ENCODE peak calls at places on chromosomes 7 and 10, in eight cellular contexts. L, M, X, Y, K, H, W and E are unnamed samples.

GRCh38 chr10:127102176-127102575 is 94.2 kb downstream of the INSYN2A start:
- DNase-seq in H (no peak), X (no peak), Y (no peak), K (no peak), M (no peak), W (no peak), L (no peak), E (no peak)

GRCh38 chr10:90945496-90946070 is 24.7 kb upstream of the ANKRD1 start:
- DNase-seq in W (no peak), L (peak; percentile 28), K (no peak), Y (no peak), H (no peak), X (no peak), M (no peak), E (no peak)

GRCh38 chr10:98115388-98115787 is 19.1 kb upstream of the R3HCC1L start:
- DNase-seq in M (no peak), K (no peak), X (no peak), H (no peak), W (no peak), L (no peak), Y (no peak), E (no peak)

GRCh38 chr10:43390791-43391190 is 18.2 kb downstream of the HNRNPF start:
- DNase-seq in H (no peak), L (peak; percentile 61), M (no peak), X (peak; percentile 50), W (no peak), K (no peak), Y (no peak), E (no peak)

GRCh38 chr10:5416981-5417380 is 4.6 kb downstream of the NET1 start:
- DNase-seq in M (no peak), H (no peak), Y (no peak), K (no peak), W (no peak), L (no peak), X (no peak), E (no peak)

GRCh38 chr7:124908258-124908657 is 21.4 kb downstream of the POT1 start:
- DNase-seq in H (no peak), M (no peak), X (no peak), Y (no peak), L (no peak), K (no peak), W (no peak), E (no peak)

GRCh38 chr7:4711634-4712033 is 29.5 kb downstream of the FOXK1 start:
- DNase-seq in H (no peak), L (no peak), X (no peak), K (no peak), W (no peak), Y (no peak), M (no peak), E (no peak)

GRCh38 chr10:114526497-114527238 is 122.4 kb upstream of the AFAP1L2 start:
- DNase-seq in X (peak; percentile 93), H (peak; percentile 68), W (peak; percentile 90), Y (peak; percentile 7), M (peak; percentile 98), L (peak; percentile 92), K (peak; percentile 91), E (peak; percentile 87)

GRCh38 chr10:73956476-73957338 is 41.2 kb upstream of the VCL start:
- DNase-seq in L (peak; percentile 53), Y (peak; percentile 85), W (no peak), H (no peak), M (peak; percentile 61), K (no peak), X (no peak), E (no peak)

GRCh38 chr10:107614939-107615665 is 450.6 kb upstream of the SORCS1 start:
- DNase-seq in K (no peak), W (no peak), Y (no peak), M (no peak), H (no peak), X (no peak), L (no peak), E (no peak)

GRCh38 chr7:86469680-86470295 is 173.9 kb upstream of the GRM3 start:
- DNase-seq in K (peak; percentile 39), H (no peak), W (no peak), Y (peak; percentile 50), M (peak; percentile 80), X (peak; percentile 83), L (peak; percentile 78), E (peak; percentile 89)

GRCh38 chr7:130943336-130943901 is 209.4 kb upstream of the KLF14 start:
- DNase-seq in X (no peak), M (no peak), L (peak; percentile 77), K (no peak), Y (peak; percentile 56), W (no peak), H (no peak), E (no peak)

GRCh38 chr10:32371101-32371500 is 24.1 kb upstream of the EPC1 start:
- DNase-seq in X (no peak), W (no peak), M (no peak), Y (no peak), L (no peak), K (no peak), H (no peak), E (no peak)

GRCh38 chr10:110547139-110547761 is 20.2 kb upstream of the SMC3 start:
- DNase-seq in L (peak; percentile 81), M (peak; percentile 80), X (no peak), K (no peak), W (no peak), Y (peak; percentile 54), H (no peak), E (no peak)

GRCh38 chr7:100000239-100000638 is 15.2 kb upstream of the ZKSCAN1 start:
- DNase-seq in L (no peak), H (no peak), W (peak; percentile 45), X (no peak), K (no peak), M (no peak), Y (no peak), E (no peak)

GRCh38 chr10:86451604-86451960 is 70.0 kb downstream of the WAPL start:
- DNase-seq in X (no peak), Y (no peak), L (no peak), M (no peak), W (no peak), H (no peak), K (no peak), E (no peak)

GRCh38 chr10:61628875-61629513 is 33.7 kb upstream of the CABCOCO1 start:
- DNase-seq in M (no peak), L (peak; percentile 95), X (no peak), H (no peak), Y (no peak), K (no peak), W (no peak), E (no peak)

DNA sequence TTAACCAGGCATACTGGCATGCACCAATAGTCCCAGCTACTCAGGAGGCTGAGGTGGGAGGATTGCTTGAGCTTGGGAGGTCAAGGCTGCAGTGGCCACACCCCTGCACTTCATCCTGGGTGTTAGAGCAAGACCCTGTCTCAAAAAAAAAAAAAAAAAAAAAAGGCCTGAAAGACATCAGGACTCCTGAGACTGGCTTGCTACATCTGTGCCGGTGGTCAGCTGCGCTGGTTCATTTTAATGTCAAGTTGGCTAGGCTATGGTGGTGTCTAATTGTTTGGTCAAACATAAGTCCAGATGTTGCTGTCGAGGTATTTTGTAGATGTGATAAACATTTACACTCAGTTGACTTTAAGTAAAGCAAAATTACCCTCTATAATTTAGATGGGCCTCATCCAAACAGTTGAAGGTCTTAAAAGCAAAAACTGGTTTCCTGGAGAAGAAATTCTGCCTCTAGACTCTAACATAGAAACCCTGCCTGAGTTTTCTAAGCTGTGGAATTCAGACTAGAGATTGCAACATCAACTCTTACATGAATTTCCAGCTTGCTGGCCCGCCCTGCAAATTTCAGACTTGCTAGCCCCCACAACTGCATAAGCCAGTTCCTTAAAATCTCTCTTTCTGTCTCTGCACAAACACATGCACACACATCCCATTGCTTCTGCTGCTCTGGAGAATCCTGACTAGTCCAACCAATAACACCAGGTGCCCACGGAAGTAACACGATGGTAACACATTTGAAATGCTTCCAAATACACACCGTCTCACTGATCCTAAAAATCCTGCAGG is 18.2 kb downstream of the MYOF start:
- DNase-seq in W (no peak), H (no peak), M (no peak), L (peak; percentile 87), Y (no peak), K (peak; percentile 37), X (no peak), E (no peak)
- H3K4me1 ChIP-seq in W (peaks cover 3% of the 10 kb centered on the region), H (peaks cover 61% of the 10 kb centered on the region), M (no peaks in the 10 kb centered on the region), L (no peaks in the 10 kb centered on the region), Y (no peaks in the 10 kb centered on the region), K (peaks cover 39% of the 10 kb centered on the region), X (peaks cover 3% of the 10 kb centered on the region), E (peaks cover 6% of the 10 kb centered on the region)

DNA sequence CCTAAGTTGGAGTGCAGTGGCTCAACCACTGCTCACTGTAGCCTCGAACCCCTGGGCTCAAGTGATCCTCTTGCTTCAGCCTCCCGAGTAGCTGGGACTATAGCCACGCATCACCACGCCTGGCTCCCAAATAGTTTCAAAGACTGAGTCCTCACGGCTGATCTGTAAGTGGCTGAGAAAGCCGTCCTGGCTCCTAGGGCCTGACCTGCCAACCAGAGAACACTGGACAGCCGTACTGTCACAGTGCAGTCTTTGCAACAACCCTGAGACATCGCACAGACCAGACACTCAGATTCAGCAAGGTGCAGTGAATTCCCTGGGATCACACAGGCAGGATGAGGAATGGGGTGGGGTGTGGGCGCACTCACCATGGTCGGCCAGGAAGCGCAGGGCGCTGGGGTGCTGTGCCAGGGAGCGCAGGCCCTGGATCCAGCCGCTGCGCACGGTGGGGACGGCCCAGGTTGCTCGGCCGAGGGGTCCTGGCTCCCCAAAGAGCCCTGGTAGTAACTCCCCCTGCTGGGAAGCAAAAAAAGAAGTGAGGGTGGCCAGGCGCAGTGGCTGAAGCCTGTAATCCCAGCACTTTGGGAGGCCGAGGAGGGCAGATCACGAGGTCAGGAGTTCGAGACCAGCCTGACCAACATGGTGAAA is 10.7 kb downstream of the BRAT1 start:
- DNase-seq in K (peak; percentile 7), M (no peak), X (no peak), Y (no peak), H (no peak), L (no peak), W (no peak), E (no peak)
- H3K36me3 ChIP-seq in K (peaks cover 50% of the 10 kb centered on the region), M (no peaks in the 10 kb centered on the region), X (peaks cover 72% of the 10 kb centered on the region), Y (peaks cover 90% of the 10 kb centered on the region), H (peaks cover 91% of the 10 kb centered on the region), L (peaks cover 33% of the 10 kb centered on the region), W (peaks cover 8% of the 10 kb centered on the region), E (peaks cover 85% of the 10 kb centered on the region)

GRCh38 chr10:119498889-119499864 is 43.3 kb downstream of the RGS10 start:
- DNase-seq in M (no peak), X (no peak), H (no peak), W (no peak), L (peak; percentile 35), Y (no peak), K (no peak), E (no peak)
- H3K4me1 ChIP-seq in M (no peaks in the 10 kb centered on the region), X (no peaks in the 10 kb centered on the region), H (peaks cover 7% of the 10 kb centered on the region), W (no peaks in the 10 kb centered on the region), L (no peaks in the 10 kb centered on the region), Y (no peaks in the 10 kb centered on the region), K (peaks cover 6% of the 10 kb centered on the region), E (peaks cover 4% of the 10 kb centered on the region)

DNA sequence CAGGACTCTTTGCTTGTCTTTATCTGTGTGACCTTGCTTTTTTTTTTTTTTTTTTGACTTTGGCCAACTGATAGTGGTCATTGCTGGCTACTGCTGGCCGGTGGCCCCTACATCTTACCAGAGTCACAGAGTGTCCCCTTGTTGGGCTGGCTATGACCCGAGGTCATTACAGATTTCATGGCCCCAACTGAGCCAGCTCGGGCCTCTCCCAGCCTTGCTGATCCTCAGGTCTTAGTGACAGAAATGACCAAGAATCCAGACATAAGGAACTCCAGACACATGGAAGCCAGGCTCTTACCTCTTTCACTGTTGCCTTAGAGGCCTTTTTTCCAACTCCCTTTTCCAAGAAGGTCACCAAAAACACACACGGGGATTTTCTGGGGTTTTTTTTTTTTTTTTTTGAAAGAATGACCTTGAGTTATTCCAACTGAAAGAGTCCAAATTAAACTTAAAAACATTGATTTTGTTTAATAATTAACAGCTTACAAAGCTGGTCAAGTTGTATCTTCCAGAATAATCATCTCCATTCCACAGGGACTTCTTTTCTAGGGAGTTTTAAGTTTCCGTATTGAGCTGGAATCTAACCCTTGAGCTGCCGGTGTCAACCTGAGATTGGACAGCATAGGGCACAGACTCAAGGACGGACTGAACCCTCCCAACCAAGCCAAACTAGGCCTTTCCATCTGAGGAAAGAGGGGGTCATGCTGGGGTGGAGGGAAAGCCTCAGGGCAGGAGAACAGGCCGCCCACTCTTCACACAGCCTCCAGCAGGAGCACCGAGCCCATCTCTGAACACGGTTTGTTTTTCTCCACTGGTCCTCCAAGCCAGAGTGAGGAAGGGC is 43.8 kb downstream of the PIK3AP1 start:
- DNase-seq in M (no peak), W (no peak), L (no peak), Y (no peak), K (no peak), H (no peak), X (no peak), E (no peak)
- H3K36me3 ChIP-seq in M (no peaks in the 10 kb centered on the region), W (no peaks in the 10 kb centered on the region), L (no peaks in the 10 kb centered on the region), Y (no peaks in the 10 kb centered on the region), K (no peaks in the 10 kb centered on the region), H (no peaks in the 10 kb centered on the region), X (no peaks in the 10 kb centered on the region), E (no peaks in the 10 kb centered on the region)